ENCODE peak calls at places on chromosomes 16 and 17, in four cellular contexts. F, W, V and I are unnamed samples.

GRCh38 chr17:79645022-79645776 is 34.3 kb upstream of the RBFOX3 start:
- DNase-seq in W (no peak), V (no peak), F (no peak), I (peak)

GRCh38 chr17:37648555-37648954 is 5.3 kb upstream of the DDX52 start:
- DNase-seq in V (no peak), F (no peak), W (peak), I (no peak)

GRCh38 chr16:85350973-85351372 is 238.7 kb upstream of the CIBAR2 start:
- DNase-seq in V (peak), W (peak), F (no peak), I (peak)

GRCh38 chr16:82917886-82918595 is 291.3 kb downstream of the CDH13 start:
- DNase-seq in W (no peak), F (no peak), V (no peak), I (no peak)

GRCh38 chr16:14070877-14071575 is at the start of gene MRTFB:
- DNase-seq in F (peak), V (peak), W (peak), I (peak)

GRCh38 chr17:55606431-55606830 is 95.2 kb upstream of the SMIM36 start:
- DNase-seq in V (no peak), W (no peak), F (no peak), I (no peak)

GRCh38 chr16:1776991-1777374 is 4.0 kb upstream of the MRPS34 start:
- DNase-seq in V (no peak), W (no peak), F (no peak), I (no peak)

GRCh38 chr16:57475711-57476339 is 10.5 kb downstream of the DOK4 start:
- DNase-seq in V (peak), F (peak), W (peak), I (peak)

GRCh38 chr17:1707107-1707506 is 3.1 kb downstream of the TLCD2 start:
- DNase-seq in W (no peak), V (no peak), F (no peak), I (no peak)

GRCh38 chr16:27245276-27246231 is 23.0 kb downstream of the NSMCE1 start:
- DNase-seq in W (peak), V (no peak), F (no peak), I (no peak)

GRCh38 chr16:1923299-1924034 is 5.3 kb upstream of the HS3ST6 start:
- DNase-seq in W (peak), V (peak), F (peak), I (peak)

GRCh38 chr17:145671-146541 is 8.5 kb downstream of the SCGB1C2 start:
- DNase-seq in V (no peak), W (no peak), F (no peak), I (no peak)

GRCh38 chr17:75455896-75456416 is 479 bp upstream of the TMEM94 start:
- DNase-seq in W (no peak), V (no peak), F (no peak), I (peak)

GRCh38 chr17:81593105-81593871 is 41.1 kb upstream of the FAAP100 start:
- DNase-seq in F (no peak), V (no peak), W (no peak), I (no peak)

GRCh38 chr17:16926591-16927451 is 45.1 kb downstream of the TNFRSF13B start:
- DNase-seq in W (no peak), F (no peak), V (no peak), I (no peak)

GRCh38 chr17:65057520-65058075 is 1.1 kb upstream of the GNA13 start:
- DNase-seq in V (no peak), F (no peak), W (no peak), I (no peak)

GRCh38 chr17:34254651-34255380 is at the start of gene CCL2:
- DNase-seq in V (no peak), F (peak), W (peak), I (peak)

GRCh38 chr16:51710186-51710585 is 559.1 kb upstream of the SALL1 start:
- DNase-seq in V (no peak), W (no peak), F (no peak), I (no peak)

GRCh38 chr16:87602821-87603683 is 744 bp downstream of the JPH3 start:
- DNase-seq in F (peak), V (no peak), W (peak), I (peak)

GRCh38 chr17:42378597-42379594 is 9.3 kb downstream of the STAT3 start:
- DNase-seq in W (peak), F (no peak), V (no peak), I (no peak)
- TF ChIP-seq EZH2phosphoT487 in W (no peak), F (no peak), V (no peak), I (no peak)

DNA sequence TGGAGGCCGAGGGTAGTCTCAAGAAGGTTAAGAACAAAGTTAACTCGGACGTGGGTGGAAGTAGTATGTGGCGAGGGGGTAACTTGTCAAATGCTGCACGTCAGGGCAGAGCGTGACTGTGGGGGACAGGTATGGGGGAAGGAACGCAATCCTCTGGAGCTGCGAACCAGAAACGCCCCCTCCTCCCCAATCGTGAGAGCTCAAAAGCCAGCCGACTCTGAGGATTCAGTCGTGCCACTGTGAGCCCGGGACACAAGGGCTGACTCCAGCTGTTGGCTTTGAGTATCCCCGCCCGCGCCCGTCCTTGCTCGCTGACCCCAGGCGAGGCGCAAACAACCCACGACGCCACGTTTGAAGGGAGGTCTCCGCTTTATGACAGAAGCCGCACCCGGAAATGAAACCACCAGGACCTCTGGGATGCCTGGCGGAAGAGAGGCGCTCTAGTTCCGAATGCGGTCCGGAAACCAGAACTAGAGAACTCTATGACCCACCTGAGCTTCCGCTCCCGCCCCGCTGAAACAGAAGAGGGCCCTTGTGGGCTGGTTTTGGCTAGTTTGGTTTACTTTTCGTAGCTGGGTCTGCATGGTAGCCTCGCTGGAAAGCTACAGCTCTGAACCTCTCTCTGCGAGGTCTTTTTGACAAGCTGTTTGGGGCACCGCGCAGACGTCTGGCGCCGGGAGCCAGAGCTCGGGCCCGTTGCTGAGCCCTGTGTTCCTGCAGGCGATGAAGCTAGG is at the start of gene PEX12:
- DNase-seq in V (peak), F (peak), W (peak), I (peak)
- TF ChIP-seq EZH2phosphoT487 in V (no peak), F (no peak), W (no peak), I (no peak)

GRCh38 chr16:20637247-20637646 is 60.2 kb downstream of the ACSM1 start:
- DNase-seq in V (no peak), W (no peak), F (no peak), I (no peak)

GRCh38 chr16:20638711-20639335 is 58.7 kb downstream of the ACSM1 start:
- DNase-seq in V (no peak), F (no peak), W (no peak), I (no peak)
- TF ChIP-seq EZH2phosphoT487 in V (no peak), F (no peak), W (no peak), I (no peak)

DNA sequence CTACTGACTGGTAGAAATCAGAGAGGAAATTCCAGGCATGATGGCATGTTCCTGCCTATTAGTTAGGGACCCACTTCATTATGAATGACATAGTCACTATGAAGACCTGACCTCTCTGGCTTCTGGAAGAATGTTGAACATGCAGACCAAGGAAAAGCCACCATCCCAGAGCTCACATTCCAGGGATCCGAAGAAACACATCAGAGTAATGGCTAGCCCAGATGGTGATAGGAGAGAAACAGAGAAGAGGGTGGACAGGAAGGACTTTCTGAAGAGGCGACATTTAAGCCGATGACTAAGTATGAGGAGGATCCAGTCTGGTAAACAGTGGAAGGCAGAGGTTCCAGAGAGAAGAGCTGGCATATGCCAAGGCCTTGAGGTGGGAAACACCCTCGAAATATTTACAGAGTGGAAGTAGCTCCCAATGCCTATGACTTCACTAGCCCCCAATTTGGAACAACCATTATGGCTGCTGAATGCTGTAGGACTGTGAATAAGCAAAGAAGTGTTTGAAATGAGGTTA is 216.2 kb downstream of the RBFOX1 start:
- DNase-seq in F (no peak), W (no peak), V (no peak), I (no peak)
- TF ChIP-seq EZH2phosphoT487 in F (no peak), W (no peak), V (no peak), I (no peak)

DNA sequence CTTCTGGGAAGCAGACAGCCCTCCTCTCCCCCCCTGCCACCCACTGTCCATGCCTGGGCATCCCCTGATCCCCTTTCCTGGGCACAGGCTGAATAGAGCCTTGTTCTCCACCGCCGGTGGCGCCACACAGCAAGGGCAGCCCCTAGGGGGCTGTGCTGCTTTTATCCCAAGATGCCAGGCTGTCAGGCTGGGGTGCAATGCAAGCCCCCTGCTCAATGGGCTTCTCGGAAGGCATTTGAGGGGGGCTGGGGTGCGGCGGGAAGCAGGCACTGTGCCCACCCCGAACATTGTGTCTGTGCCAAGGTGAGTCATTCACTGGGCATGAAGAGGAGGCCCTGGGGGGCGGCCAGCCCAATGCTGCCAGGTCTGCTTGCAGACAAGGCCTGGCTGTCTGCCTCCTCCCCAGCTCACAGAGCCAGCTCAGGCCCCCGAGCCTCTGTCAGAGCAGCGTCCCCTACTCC is 1.5 kb upstream of the GFAP start:
- DNase-seq in F (no peak), V (no peak), W (peak), I (peak)
- TF ChIP-seq EZH2phosphoT487 in F (no peak), V (no peak), W (no peak), I (no peak)

GRCh38 chr16:11560701-11561439 is 25.8 kb downstream of the LITAF start:
- DNase-seq in F (peak), V (no peak), W (no peak), I (peak)
- TF ChIP-seq EZH2phosphoT487 in F (no peak), V (no peak), W (no peak), I (no peak)

GRCh38 chr16:86457621-86458456 is 52.5 kb upstream of the FOXF1 start:
- DNase-seq in V (no peak), W (peak), F (no peak), I (no peak)
- TF ChIP-seq EZH2phosphoT487 in V (no peak), W (no peak), F (no peak), I (no peak)